ENCODE peak calls at places on chromosome 19, in six cellular contexts. One of them, this sample, is unnamed.
A peak's percentile ranks its signal among the peaks of the same experiment; 100 is the strongest.

GRCh38 chr19:37991841-37992248 is 84.8 kb downstream of the SIPA1L3 start:
- DNase-seq in heart right ventricle: no peak
- DNase-seq in fibroblast of the aortic adventitia: no peak
- DNase-seq in RWPE2: no peak
- DNase-seq in brain microvascular endothelial cell: no peak
- DNase-seq in fibroblast of lung: no peak
- DNase-seq in this sample: no peak

GRCh38 chr19:39211731-39212376 is 7.8 kb upstream of the SYCN start:
- DNase-seq in fibroblast of lung: no peak
- DNase-seq in brain microvascular endothelial cell: peak; percentile 2
- DNase-seq in RWPE2: no peak
- DNase-seq in heart right ventricle: no peak
- DNase-seq in fibroblast of the aortic adventitia: no peak
- DNase-seq in this sample: no peak

GRCh38 chr19:46821512-46822359 is 28.9 kb downstream of the AP2S1 start:
- DNase-seq in fibroblast of the aortic adventitia: no peak
- DNase-seq in brain microvascular endothelial cell: no peak
- DNase-seq in fibroblast of lung: no peak
- DNase-seq in RWPE2: no peak
- DNase-seq in heart right ventricle: peak; percentile 42
- DNase-seq in this sample: no peak

GRCh38 chr19:16087940-16088339 is 11.6 kb downstream of the TPM4 start:
- DNase-seq in brain microvascular endothelial cell: no peak
- DNase-seq in fibroblast of lung: no peak
- DNase-seq in fibroblast of the aortic adventitia: no peak
- DNase-seq in RWPE2: no peak
- DNase-seq in heart right ventricle: no peak
- DNase-seq in this sample: no peak

GRCh38 chr19:6087074-6087506 is 23.2 kb downstream of the RFX2 start:
- DNase-seq in fibroblast of the aortic adventitia: no peak
- DNase-seq in RWPE2: no peak
- DNase-seq in heart right ventricle: no peak
- DNase-seq in brain microvascular endothelial cell: no peak
- DNase-seq in fibroblast of lung: no peak
- DNase-seq in this sample: no peak

GRCh38 chr19:7596191-7596937 is 701 bp downstream of the CAMSAP3 start:
- DNase-seq in fibroblast of lung: no peak
- DNase-seq in heart right ventricle: no peak
- DNase-seq in RWPE2: no peak
- DNase-seq in fibroblast of the aortic adventitia: no peak
- DNase-seq in brain microvascular endothelial cell: no peak
- DNase-seq in this sample: no peak

GRCh38 chr19:892243-892996 is 567 bp downstream of the MED16 start:
- DNase-seq in heart right ventricle: peak; percentile 52
- DNase-seq in fibroblast of lung: no peak
- DNase-seq in RWPE2: peak; percentile 59
- DNase-seq in fibroblast of the aortic adventitia: no peak
- DNase-seq in brain microvascular endothelial cell: no peak
- DNase-seq in this sample: no peak

GRCh38 chr19:30812099-30812684 is 440.0 kb downstream of the ZNF536 start:
- DNase-seq in fibroblast of the aortic adventitia: no peak
- DNase-seq in RWPE2: no peak
- DNase-seq in brain microvascular endothelial cell: no peak
- DNase-seq in heart right ventricle: no peak
- DNase-seq in fibroblast of lung: no peak
- DNase-seq in this sample: no peak

GRCh38 chr19:45402469-45403070 is 2.3 kb downstream of the PPP1R13L start:
- DNase-seq in fibroblast of lung: no peak
- DNase-seq in fibroblast of the aortic adventitia: no peak
- DNase-seq in heart right ventricle: peak; percentile 63
- DNase-seq in brain microvascular endothelial cell: peak; percentile 14
- DNase-seq in RWPE2: peak; percentile 88
- DNase-seq in this sample: no peak

GRCh38 chr19:7063764-7064418 is 5.4 kb upstream of the MBD3L3 start:
- DNase-seq in fibroblast of lung: no peak
- DNase-seq in heart right ventricle: no peak
- DNase-seq in RWPE2: no peak
- DNase-seq in fibroblast of the aortic adventitia: no peak
- DNase-seq in brain microvascular endothelial cell: no peak
- DNase-seq in this sample: no peak

GRCh38 chr19:14400913-14401312 is 18.2 kb downstream of the DDX39A start:
- DNase-seq in brain microvascular endothelial cell: peak; percentile 52
- DNase-seq in fibroblast of the aortic adventitia: no peak
- DNase-seq in RWPE2: no peak
- DNase-seq in fibroblast of lung: no peak
- DNase-seq in heart right ventricle: no peak
- DNase-seq in this sample: no peak

GRCh38 chr19:7145494-7145893 is 76.0 kb downstream of the ZNF557 start:
- DNase-seq in brain microvascular endothelial cell: no peak
- DNase-seq in heart right ventricle: no peak
- DNase-seq in RWPE2: no peak
- DNase-seq in fibroblast of lung: no peak
- DNase-seq in fibroblast of the aortic adventitia: no peak
- DNase-seq in this sample: no peak

GRCh38 chr19:48659768-48660167 is 13.0 kb downstream of the NTN5 start:
- DNase-seq in fibroblast of the aortic adventitia: no peak
- DNase-seq in brain microvascular endothelial cell: no peak
- DNase-seq in RWPE2: no peak
- DNase-seq in heart right ventricle: no peak
- DNase-seq in fibroblast of lung: no peak
- DNase-seq in this sample: no peak

GRCh38 chr19:51715850-51716249 is 7.9 kb downstream of the HAS1 start:
- DNase-seq in heart right ventricle: no peak
- DNase-seq in fibroblast of lung: no peak
- DNase-seq in fibroblast of the aortic adventitia: no peak
- DNase-seq in RWPE2: no peak
- DNase-seq in brain microvascular endothelial cell: no peak
- DNase-seq in this sample: no peak

GRCh38 chr19:31421856-31422255 is 72.6 kb upstream of the TSHZ3 start:
- DNase-seq in heart right ventricle: no peak
- DNase-seq in RWPE2: no peak
- DNase-seq in fibroblast of the aortic adventitia: no peak
- DNase-seq in brain microvascular endothelial cell: no peak
- DNase-seq in fibroblast of lung: no peak
- DNase-seq in this sample: no peak

GRCh38 chr19:12646551-12646950 is 20.0 kb downstream of the MAN2B1 start:
- DNase-seq in fibroblast of the aortic adventitia: no peak
- DNase-seq in RWPE2: no peak
- DNase-seq in heart right ventricle: no peak
- DNase-seq in brain microvascular endothelial cell: no peak
- DNase-seq in fibroblast of lung: no peak
- DNase-seq in this sample: no peak

GRCh38 chr19:1038995-1039645 is 787 bp upstream of the ABCA7 start:
- DNase-seq in RWPE2: no peak
- DNase-seq in fibroblast of lung: peak; percentile 44
- DNase-seq in heart right ventricle: no peak
- DNase-seq in fibroblast of the aortic adventitia: no peak
- DNase-seq in brain microvascular endothelial cell: no peak
- DNase-seq in this sample: no peak

GRCh38 chr19:48671456-48671995 is 1.3 kb downstream of the NTN5 start:
- DNase-seq in fibroblast of lung: no peak
- DNase-seq in RWPE2: no peak
- DNase-seq in brain microvascular endothelial cell: no peak
- DNase-seq in fibroblast of the aortic adventitia: no peak
- DNase-seq in heart right ventricle: no peak
- DNase-seq in this sample: no peak

GRCh38 chr19:8004723-8005513 is 523 bp downstream of the ELAVL1 start:
- DNase-seq in heart right ventricle: no peak
- DNase-seq in fibroblast of the aortic adventitia: peak; percentile 24
- DNase-seq in RWPE2: no peak
- DNase-seq in brain microvascular endothelial cell: no peak
- DNase-seq in fibroblast of lung: peak; percentile 12
- DNase-seq in this sample: no peak

GRCh38 chr19:38538386-38538785 is 79.4 kb downstream of the MAP4K1 start:
- DNase-seq in fibroblast of the aortic adventitia: peak; percentile 36
- DNase-seq in heart right ventricle: no peak
- DNase-seq in RWPE2: no peak
- DNase-seq in brain microvascular endothelial cell: no peak
- DNase-seq in fibroblast of lung: no peak
- DNase-seq in this sample: no peak

GRCh38 chr19:51094696-51095279 is 12.1 kb upstream of the KLK14 start:
- DNase-seq in RWPE2: no peak
- DNase-seq in fibroblast of lung: no peak
- DNase-seq in brain microvascular endothelial cell: no peak
- DNase-seq in heart right ventricle: peak; percentile 30
- DNase-seq in fibroblast of the aortic adventitia: no peak
- DNase-seq in this sample: no peak

GRCh38 chr19:49861127-49861526 is 6.2 kb downstream of the PNKP start:
- DNase-seq in heart right ventricle: peak; percentile 48
- DNase-seq in RWPE2: no peak
- DNase-seq in brain microvascular endothelial cell: no peak
- DNase-seq in fibroblast of lung: peak; percentile 57
- DNase-seq in fibroblast of the aortic adventitia: no peak
- DNase-seq in this sample: no peak

GRCh38 chr19:5534787-5535586 is 32.8 kb downstream of the TINCR start:
- DNase-seq in fibroblast of the aortic adventitia: peak; percentile 6
- DNase-seq in brain microvascular endothelial cell: no peak
- DNase-seq in heart right ventricle: no peak
- DNase-seq in RWPE2: no peak
- DNase-seq in fibroblast of lung: peak; percentile 17
- DNase-seq in this sample: no peak

GRCh38 chr19:1119475-1120217 is 15.9 kb downstream of the GPX4 start:
- DNase-seq in fibroblast of lung: no peak
- DNase-seq in fibroblast of the aortic adventitia: no peak
- DNase-seq in brain microvascular endothelial cell: no peak
- DNase-seq in RWPE2: peak; percentile 63
- DNase-seq in heart right ventricle: no peak
- DNase-seq in this sample: no peak

GRCh38 chr19:38287604-38288003 is 16.4 kb upstream of the C19orf33 start:
- DNase-seq in brain microvascular endothelial cell: no peak
- DNase-seq in fibroblast of the aortic adventitia: no peak
- DNase-seq in RWPE2: no peak
- DNase-seq in heart right ventricle: no peak
- DNase-seq in fibroblast of lung: no peak
- DNase-seq in this sample: no peak

GRCh38 chr19:32674153-32674958 is 624 bp downstream of the ANKRD27 start:
- DNase-seq in fibroblast of lung: no peak
- DNase-seq in RWPE2: no peak
- DNase-seq in brain microvascular endothelial cell: no peak
- DNase-seq in fibroblast of the aortic adventitia: no peak
- DNase-seq in heart right ventricle: no peak
- DNase-seq in this sample: no peak

GRCh38 chr19:1650627-1651009 is 1.8 kb downstream of the TCF3 start:
- DNase-seq in brain microvascular endothelial cell: no peak
- DNase-seq in RWPE2: no peak
- DNase-seq in heart right ventricle: no peak
- DNase-seq in fibroblast of lung: peak; percentile 16
- DNase-seq in fibroblast of the aortic adventitia: peak; percentile 9
- DNase-seq in this sample: no peak

GRCh38 chr19:12801466-12802266 is at the start of the genes PRDX2 and THSD8:
- DNase-seq in fibroblast of the aortic adventitia: peak; percentile 65
- DNase-seq in heart right ventricle: peak; percentile 86
- DNase-seq in brain microvascular endothelial cell: no peak
- DNase-seq in RWPE2: peak; percentile 82
- DNase-seq in fibroblast of lung: peak; percentile 68
- DNase-seq in this sample: no peak

GRCh38 chr19:7953060-7953459 is 9.6 kb upstream of the TIMM44 start:
- DNase-seq in RWPE2: no peak
- DNase-seq in brain microvascular endothelial cell: no peak
- DNase-seq in heart right ventricle: no peak
- DNase-seq in fibroblast of lung: no peak
- DNase-seq in fibroblast of the aortic adventitia: peak; percentile 29
- DNase-seq in this sample: no peak

DNA sequence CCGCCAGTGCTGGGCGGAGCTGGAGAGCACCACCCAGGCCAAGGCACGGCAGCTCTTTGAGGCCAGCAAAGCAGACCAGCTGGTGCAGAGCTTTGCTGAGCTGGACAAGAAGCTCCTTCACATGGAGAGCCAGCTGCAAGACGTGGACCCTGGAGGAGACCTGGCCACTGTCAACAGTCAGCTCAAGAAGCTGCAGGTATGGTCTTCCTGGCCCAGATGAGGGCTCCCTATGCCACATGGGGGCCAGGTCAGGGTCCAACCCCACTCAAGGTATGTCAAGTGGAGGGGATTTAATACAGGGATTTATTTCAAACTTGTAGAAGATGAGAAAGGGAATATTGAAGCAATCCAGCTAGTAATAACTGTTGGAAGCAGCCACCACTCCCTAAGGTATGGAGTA is 42.5 kb upstream of the SHKBP1 start:
- DNase-seq in brain microvascular endothelial cell: no peak
- DNase-seq in heart right ventricle: no peak
- DNase-seq in fibroblast of the aortic adventitia: no peak
- DNase-seq in RWPE2: no peak
- DNase-seq in fibroblast of lung: no peak
- DNase-seq in this sample: no peak
- H3K4me3 ChIP-seq in brain microvascular endothelial cell: no peak overlapping the region
- H3K4me3 ChIP-seq in heart right ventricle: no peak overlapping the region
- H3K4me3 ChIP-seq in fibroblast of the aortic adventitia: no peak overlapping the region
- H3K4me3 ChIP-seq in RWPE2: no peak overlapping the region
- H3K4me3 ChIP-seq in fibroblast of lung: no peak overlapping the region
- H3K4me3 ChIP-seq in this sample: no peak overlapping the region

DNA sequence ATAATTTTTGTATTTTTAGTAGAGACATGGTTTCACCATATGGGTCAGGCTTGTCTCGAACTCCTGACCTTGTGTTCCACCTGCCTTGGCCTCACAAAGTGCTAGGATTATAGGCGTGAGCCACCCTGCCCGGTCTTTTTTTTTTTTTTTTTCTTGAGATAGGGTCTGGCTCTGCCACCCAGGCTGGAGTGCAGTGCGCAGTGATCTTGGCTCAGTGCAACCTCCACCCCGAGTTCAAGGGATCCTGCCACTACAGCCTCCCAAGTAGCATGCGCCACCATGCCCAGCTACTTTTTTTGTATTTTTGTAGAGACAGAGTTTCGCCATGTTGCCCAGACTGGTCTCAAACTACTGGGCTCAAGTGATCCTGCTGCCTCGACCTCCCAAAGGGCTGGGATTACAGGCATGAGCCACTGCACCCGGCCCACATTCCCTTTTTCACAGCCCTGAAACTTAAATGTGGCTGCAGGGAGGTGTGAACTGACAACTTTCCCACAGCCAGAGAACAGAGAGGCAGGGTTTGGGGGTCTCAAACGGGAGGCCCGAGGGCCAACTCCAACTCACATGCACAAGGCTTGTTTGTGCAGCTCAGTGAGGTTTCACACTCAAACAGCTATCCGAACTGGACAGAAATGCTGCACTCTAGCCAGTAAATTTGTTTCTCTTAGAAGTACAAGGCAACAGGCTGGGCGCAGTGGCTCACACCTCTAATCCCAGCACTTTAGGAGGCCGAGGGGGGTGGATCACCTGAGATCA is 4.4 kb upstream of the S1PR5 start:
- DNase-seq in fibroblast of lung: no peak
- DNase-seq in RWPE2: no peak
- DNase-seq in fibroblast of the aortic adventitia: no peak
- DNase-seq in heart right ventricle: no peak
- DNase-seq in brain microvascular endothelial cell: no peak
- DNase-seq in this sample: no peak
- H3K4me3 ChIP-seq in fibroblast of lung: no peak overlapping the region
- H3K4me3 ChIP-seq in RWPE2: no peak overlapping the region
- H3K4me3 ChIP-seq in fibroblast of the aortic adventitia: no peak overlapping the region
- H3K4me3 ChIP-seq in heart right ventricle: no peak overlapping the region
- H3K4me3 ChIP-seq in brain microvascular endothelial cell: no peak overlapping the region
- H3K4me3 ChIP-seq in this sample: no peak overlapping the region

GRCh38 chr19:29559743-29560142 is 33.9 kb downstream of the VSTM2B start:
- DNase-seq in RWPE2: no peak
- DNase-seq in fibroblast of lung: no peak
- DNase-seq in fibroblast of the aortic adventitia: no peak
- DNase-seq in heart right ventricle: no peak
- DNase-seq in brain microvascular endothelial cell: no peak
- DNase-seq in this sample: no peak
- H3K4me3 ChIP-seq in RWPE2: no peak overlapping the region
- H3K4me3 ChIP-seq in fibroblast of lung: no peak overlapping the region
- H3K4me3 ChIP-seq in fibroblast of the aortic adventitia: no peak overlapping the region
- H3K4me3 ChIP-seq in heart right ventricle: no peak overlapping the region
- H3K4me3 ChIP-seq in brain microvascular endothelial cell: no peak overlapping the region
- H3K4me3 ChIP-seq in this sample: no peak overlapping the region

GRCh38 chr19:35554076-35554475 is 8.7 kb downstream of the TMEM147 start:
- DNase-seq in heart right ventricle: no peak
- DNase-seq in RWPE2: no peak
- DNase-seq in fibroblast of the aortic adventitia: no peak
- DNase-seq in fibroblast of lung: no peak
- DNase-seq in brain microvascular endothelial cell: no peak
- DNase-seq in this sample: no peak
- H3K4me3 ChIP-seq in heart right ventricle: no peak overlapping the region
- H3K4me3 ChIP-seq in RWPE2: no peak overlapping the region
- H3K4me3 ChIP-seq in fibroblast of the aortic adventitia: no peak overlapping the region
- H3K4me3 ChIP-seq in fibroblast of lung: no peak overlapping the region
- H3K4me3 ChIP-seq in brain microvascular endothelial cell: no peak overlapping the region
- H3K4me3 ChIP-seq in this sample: no peak overlapping the region

This sample was measured in skeletal muscle cell.